ENCODE peak calls at places on chromosomes 13 and 19, in seven cellular contexts. Z is mesothelial cell of epicardium; F is dorsolateral prefrontal cortex; K is amygdala; P is stimulated activated CD4-positive, alpha-beta T cell treated with anti-CD3 and anti-CD28 coated beads, Interleukin-15, amount 100 ng/mL, for 1 hour; E is activated effector memory CD4-positive, alpha-beta T cell treated with anti-CD3 and anti-CD28 coated beads, Interleukin-2, amount 50 U/mL, for 16 hours; S is skeletal muscle cell. I is an unnamed sample.

GRCh38 chr19:41998246-41999020 is 4.4 kb upstream of the ATP1A3 start:
- DNase-seq in E (peak), K (no peak), F (peak), S (no peak), P (no peak), Z (no peak), I (no peak)

GRCh38 chr19:16293133-16294085 is 31.2 kb upstream of the KLF2 start:
- DNase-seq in K (no peak), P (no peak), S (peak), F (no peak), Z (peak), E (no peak), I (no peak)

GRCh38 chr13:28000567-28000966 is 12.1 kb upstream of the URAD start:
- DNase-seq in Z (no peak), F (no peak), E (no peak), K (no peak), P (no peak), S (no peak), I (no peak)

GRCh38 chr13:59337070-59337469 is 826.7 kb downstream of the DIAPH3 start:
- DNase-seq in K (no peak), S (no peak), P (no peak), E (no peak), F (no peak), Z (no peak), I (no peak)

GRCh38 chr19:2750739-2751437 is 11.1 kb upstream of the SLC39A3 start:
- DNase-seq in E (no peak), F (no peak), K (peak), P (no peak), S (no peak), Z (no peak), I (no peak)

GRCh38 chr13:40141859-40142555 is 486.5 kb downstream of the COG6 start:
- DNase-seq in P (no peak), S (no peak), F (no peak), Z (no peak), K (no peak), E (no peak), I (no peak)

GRCh38 chr13:35854286-35854685 is 276.9 kb downstream of the DCLK1 start:
- DNase-seq in K (no peak), Z (no peak), P (no peak), S (no peak), F (no peak), E (no peak), I (no peak)

GRCh38 chr13:29713841-29714240 is 118.4 kb upstream of the SLC7A1 start:
- DNase-seq in Z (no peak), S (no peak), K (no peak), E (no peak), F (no peak), P (no peak), I (no peak)

GRCh38 chr13:51221674-51222509 is at the start of gene FAM124A:
- DNase-seq in F (no peak), S (no peak), P (peak), K (peak), Z (peak), E (peak), I (no peak)

GRCh38 chr19:55346725-55347441 is 7.2 kb downstream of the KMT5C start:
- DNase-seq in P (no peak), K (no peak), E (no peak), F (no peak), Z (no peak), S (no peak), I (no peak)

GRCh38 chr13:30978981-30979956 is 46.8 kb downstream of the TEX26 start:
- DNase-seq in Z (no peak), E (peak), F (no peak), S (no peak), P (peak), K (no peak), I (no peak)

GRCh38 chr13:46553886-46554855 is 1.2 kb downstream of the LRCH1 start:
- DNase-seq in S (no peak), E (peak), P (peak), Z (peak), K (no peak), F (peak), I (no peak)

GRCh38 chr19:18713550-18714117 is 30.2 kb downstream of the CRTC1 start:
- DNase-seq in K (no peak), F (no peak), P (no peak), Z (no peak), E (no peak), S (no peak), I (no peak)

GRCh38 chr19:13015361-13016231 is 20.3 kb downstream of the NFIX start:
- DNase-seq in P (no peak), K (no peak), S (no peak), Z (no peak), E (no peak), F (no peak), I (no peak)

GRCh38 chr13:110349239-110349638 is 42.2 kb downstream of the COL4A2 start:
- DNase-seq in F (no peak), E (no peak), S (no peak), Z (no peak), K (no peak), P (no peak), I (no peak)

GRCh38 chr19:6227156-6227940 is 52.4 kb downstream of the MLLT1 start:
- DNase-seq in E (no peak), K (no peak), Z (peak), P (no peak), F (no peak), S (no peak), I (no peak)

GRCh38 chr19:6125571-6125989 is 9.9 kb upstream of the ACSBG2 start:
- DNase-seq in S (peak), P (peak), F (peak), E (peak), K (no peak), Z (no peak), I (peak)

GRCh38 chr19:14117668-14118164 is at the start of gene PRKACA:
- DNase-seq in F (peak), Z (peak), E (peak), K (peak), S (peak), P (peak), I (peak)

GRCh38 chr13:112056284-112056727 is 10.6 kb upstream of the SOX1 start:
- DNase-seq in Z (no peak), K (no peak), P (no peak), S (no peak), F (no peak), E (no peak), I (no peak)

GRCh38 chr19:29677001-29677781 is 11.9 kb downstream of the PLEKHF1 start:
- DNase-seq in E (peak), Z (no peak), S (no peak), P (no peak), K (no peak), F (no peak), I (no peak)

GRCh38 chr13:80276371-80277289 is 64.3 kb downstream of the SPRY2 start:
- DNase-seq in Z (no peak), F (peak), K (peak), S (peak), P (no peak), E (no peak), I (no peak)

I was measured in GM12864.